ENCODE peak calls at places on chromosomes 13 and 19, in six cellular contexts. One of them, this sample, is unnamed. For H3K9me3, the result is how much of the 10 kb centered on the place peaks cover.

GRCh38 chr13:100533588-100534041 is 55.0 kb downstream of the GGACT start:
- DNase-seq in lower lobe of right lung: peak
- DNase-seq in Peyer's patch: peak
- DNase-seq in OCI-LY7: no peak
- DNase-seq in CD8-positive, alpha-beta memory T cell: no peak
- DNase-seq in neural progenitor cell: no peak
- DNase-seq in this sample: no peak

GRCh38 chr13:79874396-79875360 is 393.7 kb downstream of the NDFIP2 start:
- DNase-seq in lower lobe of right lung: no peak
- DNase-seq in Peyer's patch: no peak
- DNase-seq in OCI-LY7: no peak
- DNase-seq in CD8-positive, alpha-beta memory T cell: no peak
- DNase-seq in neural progenitor cell: no peak
- DNase-seq in this sample: no peak

GRCh38 chr19:19502281-19502680 is 13.1 kb downstream of the TSSK6 start:
- DNase-seq in lower lobe of right lung: no peak
- DNase-seq in Peyer's patch: no peak
- DNase-seq in OCI-LY7: no peak
- DNase-seq in CD8-positive, alpha-beta memory T cell: no peak
- DNase-seq in neural progenitor cell: no peak
- DNase-seq in this sample: no peak

GRCh38 chr13:93769126-93769525 is 542.5 kb downstream of the GPC6 start:
- DNase-seq in lower lobe of right lung: no peak
- DNase-seq in Peyer's patch: no peak
- DNase-seq in OCI-LY7: no peak
- DNase-seq in CD8-positive, alpha-beta memory T cell: no peak
- DNase-seq in neural progenitor cell: no peak
- DNase-seq in this sample: no peak

GRCh38 chr19:44808463-44809371 is at the start of gene BCAM:
- DNase-seq in lower lobe of right lung: peak
- DNase-seq in Peyer's patch: peak
- DNase-seq in OCI-LY7: no peak
- DNase-seq in CD8-positive, alpha-beta memory T cell: no peak
- DNase-seq in neural progenitor cell: peak
- DNase-seq in this sample: no peak

GRCh38 chr13:113013303-113013702 is 44.3 kb downstream of the MCF2L start:
- DNase-seq in lower lobe of right lung: peak
- DNase-seq in Peyer's patch: no peak
- DNase-seq in OCI-LY7: no peak
- DNase-seq in CD8-positive, alpha-beta memory T cell: no peak
- DNase-seq in neural progenitor cell: no peak
- DNase-seq in this sample: no peak

GRCh38 chr19:45297674-45298073 is 25.0 kb downstream of the CKM start:
- DNase-seq in lower lobe of right lung: no peak
- DNase-seq in Peyer's patch: no peak
- DNase-seq in OCI-LY7: no peak
- DNase-seq in CD8-positive, alpha-beta memory T cell: no peak
- DNase-seq in neural progenitor cell: no peak
- DNase-seq in this sample: no peak

GRCh38 chr13:100269837-100270236 is 180.9 kb downstream of the PCCA start:
- DNase-seq in lower lobe of right lung: peak
- DNase-seq in Peyer's patch: no peak
- DNase-seq in OCI-LY7: no peak
- DNase-seq in CD8-positive, alpha-beta memory T cell: no peak
- DNase-seq in neural progenitor cell: no peak
- DNase-seq in this sample: no peak

GRCh38 chr13:38879278-38879677 is 111.4 kb downstream of the STOML3 start:
- DNase-seq in lower lobe of right lung: no peak
- DNase-seq in Peyer's patch: no peak
- DNase-seq in OCI-LY7: no peak
- DNase-seq in CD8-positive, alpha-beta memory T cell: no peak
- DNase-seq in neural progenitor cell: no peak
- DNase-seq in this sample: peak

GRCh38 chr13:48110132-48110868 is 15.4 kb upstream of the MED4 start:
- DNase-seq in lower lobe of right lung: no peak
- DNase-seq in Peyer's patch: no peak
- DNase-seq in OCI-LY7: no peak
- DNase-seq in CD8-positive, alpha-beta memory T cell: no peak
- DNase-seq in neural progenitor cell: no peak
- DNase-seq in this sample: no peak

GRCh38 chr19:17086129-17086528 is 10.6 kb downstream of the MYO9B start:
- DNase-seq in lower lobe of right lung: no peak
- DNase-seq in Peyer's patch: no peak
- DNase-seq in OCI-LY7: no peak
- DNase-seq in CD8-positive, alpha-beta memory T cell: no peak
- DNase-seq in neural progenitor cell: no peak
- DNase-seq in this sample: no peak

GRCh38 chr19:8194528-8195275 is 14.5 kb upstream of the CERS4 start:
- DNase-seq in lower lobe of right lung: peak
- DNase-seq in Peyer's patch: no peak
- DNase-seq in OCI-LY7: peak
- DNase-seq in CD8-positive, alpha-beta memory T cell: peak
- DNase-seq in neural progenitor cell: no peak
- DNase-seq in this sample: peak

GRCh38 chr19:12611361-12611699 is 610 bp downstream of the ZNF791 start:
- DNase-seq in lower lobe of right lung: peak
- DNase-seq in Peyer's patch: peak
- DNase-seq in OCI-LY7: no peak
- DNase-seq in CD8-positive, alpha-beta memory T cell: no peak
- DNase-seq in neural progenitor cell: peak
- DNase-seq in this sample: peak

GRCh38 chr13:21641629-21642028 is 29.2 kb upstream of the FGF9 start:
- DNase-seq in lower lobe of right lung: no peak
- DNase-seq in Peyer's patch: no peak
- DNase-seq in OCI-LY7: no peak
- DNase-seq in CD8-positive, alpha-beta memory T cell: no peak
- DNase-seq in neural progenitor cell: no peak
- DNase-seq in this sample: no peak

GRCh38 chr19:55210120-55210493 is 806 bp upstream of the PTPRH start:
- DNase-seq in lower lobe of right lung: no peak
- DNase-seq in Peyer's patch: no peak
- DNase-seq in OCI-LY7: no peak
- DNase-seq in CD8-positive, alpha-beta memory T cell: no peak
- DNase-seq in neural progenitor cell: no peak
- DNase-seq in this sample: peak

GRCh38 chr13:81872581-81872980 is 1531.7 kb upstream of the SPRY2 start:
- DNase-seq in lower lobe of right lung: no peak
- DNase-seq in Peyer's patch: no peak
- DNase-seq in OCI-LY7: no peak
- DNase-seq in CD8-positive, alpha-beta memory T cell: no peak
- DNase-seq in neural progenitor cell: peak
- DNase-seq in this sample: peak

GRCh38 chr19:31257426-31258130 is 91.7 kb downstream of the TSHZ3 start:
- DNase-seq in lower lobe of right lung: no peak
- DNase-seq in Peyer's patch: no peak
- DNase-seq in OCI-LY7: no peak
- DNase-seq in CD8-positive, alpha-beta memory T cell: no peak
- DNase-seq in neural progenitor cell: no peak
- DNase-seq in this sample: no peak

GRCh38 chr13:114282143-114282685 is 813 bp downstream of the UPF3A start:
- DNase-seq in lower lobe of right lung: peak
- DNase-seq in Peyer's patch: peak
- DNase-seq in OCI-LY7: peak
- DNase-seq in CD8-positive, alpha-beta memory T cell: peak
- DNase-seq in neural progenitor cell: peak
- DNase-seq in this sample: no peak

GRCh38 chr13:113602291-113602970 is 17.9 kb downstream of the TFDP1 start:
- DNase-seq in lower lobe of right lung: peak
- DNase-seq in Peyer's patch: no peak
- DNase-seq in OCI-LY7: no peak
- DNase-seq in CD8-positive, alpha-beta memory T cell: no peak
- DNase-seq in neural progenitor cell: peak
- DNase-seq in this sample: no peak

GRCh38 chr13:100673831-100674362 is 698 bp downstream of the TMTC4 start:
- DNase-seq in lower lobe of right lung: peak
- DNase-seq in Peyer's patch: peak
- DNase-seq in OCI-LY7: peak
- DNase-seq in CD8-positive, alpha-beta memory T cell: peak
- DNase-seq in neural progenitor cell: no peak
- DNase-seq in this sample: peak

GRCh38 chr13:42275506-42275905 is 3.6 kb downstream of the AKAP11 start:
- DNase-seq in lower lobe of right lung: no peak
- DNase-seq in Peyer's patch: no peak
- DNase-seq in OCI-LY7: peak
- DNase-seq in CD8-positive, alpha-beta memory T cell: no peak
- DNase-seq in neural progenitor cell: no peak
- DNase-seq in this sample: no peak

DNA sequence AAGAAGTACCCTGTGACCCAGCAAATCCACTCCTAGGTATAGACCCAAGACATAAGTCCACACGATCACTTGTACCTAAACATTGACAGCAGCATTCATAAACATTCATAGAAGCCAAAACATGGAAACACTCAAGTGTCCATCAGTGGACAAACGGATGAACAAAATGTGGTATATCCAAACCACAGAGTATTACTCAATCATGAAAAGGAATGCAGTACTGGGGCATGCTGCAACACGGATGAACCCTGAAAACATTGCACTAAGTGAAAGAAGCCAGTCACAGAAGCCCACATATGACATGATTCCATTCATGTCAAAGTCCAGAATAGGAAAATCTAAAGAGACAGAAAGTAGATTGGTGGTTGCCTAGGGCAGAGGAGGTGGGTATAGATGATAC is 22.8 kb upstream of the CCNE1 start:
- DNase-seq in lower lobe of right lung: no peak
- DNase-seq in Peyer's patch: no peak
- DNase-seq in OCI-LY7: no peak
- DNase-seq in CD8-positive, alpha-beta memory T cell: no peak
- DNase-seq in neural progenitor cell: no peak
- DNase-seq in this sample: no peak
- H3K9me3 ChIP-seq in lower lobe of right lung: under half
- H3K9me3 ChIP-seq in Peyer's patch: under half
- H3K9me3 ChIP-seq in OCI-LY7: under half
- H3K9me3 ChIP-seq in CD8-positive, alpha-beta memory T cell: under half
- H3K9me3 ChIP-seq in neural progenitor cell: under half
- H3K9me3 ChIP-seq in this sample: under half

DNA sequence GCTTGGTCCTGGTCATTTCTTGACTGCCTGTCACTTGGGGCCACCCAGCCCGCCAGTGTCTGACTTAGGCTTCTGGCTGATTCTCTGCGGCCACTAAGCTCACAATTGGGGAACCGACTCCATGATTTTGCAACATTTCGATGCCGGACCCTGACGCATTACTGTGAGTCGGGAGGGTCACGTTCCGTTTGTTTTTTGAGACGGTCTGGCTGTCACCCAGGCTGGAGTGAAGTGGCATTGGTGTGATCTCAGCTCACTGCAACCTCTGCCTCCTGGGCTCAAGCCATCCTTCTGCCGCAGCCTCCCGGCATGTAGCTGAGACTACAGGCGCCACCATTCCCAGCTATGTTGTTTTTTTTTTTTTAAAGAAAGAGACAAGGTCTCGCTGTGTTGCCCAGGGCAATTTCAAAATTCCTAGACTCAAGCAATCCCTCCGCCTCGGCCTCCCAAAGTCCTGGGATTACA is 3.2 kb upstream of the ADAT3 start:
- DNase-seq in lower lobe of right lung: peak
- DNase-seq in Peyer's patch: no peak
- DNase-seq in OCI-LY7: no peak
- DNase-seq in CD8-positive, alpha-beta memory T cell: no peak
- DNase-seq in neural progenitor cell: no peak
- DNase-seq in this sample: no peak
- H3K27ac ChIP-seq in lower lobe of right lung: peak
- H3K27ac ChIP-seq in Peyer's patch: no peak
- H3K27ac ChIP-seq in OCI-LY7: no peak
- H3K27ac ChIP-seq in CD8-positive, alpha-beta memory T cell: no peak
- H3K27ac ChIP-seq in neural progenitor cell: no peak
- H3K27ac ChIP-seq in this sample: no peak

GRCh38 chr19:10620786-10621185 is 4.6 kb upstream of the SLC44A2 start:
- DNase-seq in lower lobe of right lung: no peak
- DNase-seq in Peyer's patch: no peak
- DNase-seq in OCI-LY7: no peak
- DNase-seq in CD8-positive, alpha-beta memory T cell: no peak
- DNase-seq in neural progenitor cell: no peak
- DNase-seq in this sample: no peak
- H3K4me3 ChIP-seq in lower lobe of right lung: no peak
- H3K4me3 ChIP-seq in Peyer's patch: no peak
- H3K4me3 ChIP-seq in OCI-LY7: no peak
- H3K4me3 ChIP-seq in CD8-positive, alpha-beta memory T cell: no peak
- H3K4me3 ChIP-seq in neural progenitor cell: no peak
- H3K4me3 ChIP-seq in this sample: no peak

GRCh38 chr19:58213075-58213369 is 15.7 kb upstream of the ZNF544 start:
- DNase-seq in lower lobe of right lung: no peak
- DNase-seq in Peyer's patch: no peak
- DNase-seq in OCI-LY7: no peak
- DNase-seq in CD8-positive, alpha-beta memory T cell: no peak
- DNase-seq in neural progenitor cell: no peak
- DNase-seq in this sample: no peak
- H3K9me3 ChIP-seq in lower lobe of right lung: half or more
- H3K9me3 ChIP-seq in Peyer's patch: half or more
- H3K9me3 ChIP-seq in OCI-LY7: under half
- H3K9me3 ChIP-seq in CD8-positive, alpha-beta memory T cell: half or more
- H3K9me3 ChIP-seq in neural progenitor cell: under half
- H3K9me3 ChIP-seq in this sample: under half

DNA sequence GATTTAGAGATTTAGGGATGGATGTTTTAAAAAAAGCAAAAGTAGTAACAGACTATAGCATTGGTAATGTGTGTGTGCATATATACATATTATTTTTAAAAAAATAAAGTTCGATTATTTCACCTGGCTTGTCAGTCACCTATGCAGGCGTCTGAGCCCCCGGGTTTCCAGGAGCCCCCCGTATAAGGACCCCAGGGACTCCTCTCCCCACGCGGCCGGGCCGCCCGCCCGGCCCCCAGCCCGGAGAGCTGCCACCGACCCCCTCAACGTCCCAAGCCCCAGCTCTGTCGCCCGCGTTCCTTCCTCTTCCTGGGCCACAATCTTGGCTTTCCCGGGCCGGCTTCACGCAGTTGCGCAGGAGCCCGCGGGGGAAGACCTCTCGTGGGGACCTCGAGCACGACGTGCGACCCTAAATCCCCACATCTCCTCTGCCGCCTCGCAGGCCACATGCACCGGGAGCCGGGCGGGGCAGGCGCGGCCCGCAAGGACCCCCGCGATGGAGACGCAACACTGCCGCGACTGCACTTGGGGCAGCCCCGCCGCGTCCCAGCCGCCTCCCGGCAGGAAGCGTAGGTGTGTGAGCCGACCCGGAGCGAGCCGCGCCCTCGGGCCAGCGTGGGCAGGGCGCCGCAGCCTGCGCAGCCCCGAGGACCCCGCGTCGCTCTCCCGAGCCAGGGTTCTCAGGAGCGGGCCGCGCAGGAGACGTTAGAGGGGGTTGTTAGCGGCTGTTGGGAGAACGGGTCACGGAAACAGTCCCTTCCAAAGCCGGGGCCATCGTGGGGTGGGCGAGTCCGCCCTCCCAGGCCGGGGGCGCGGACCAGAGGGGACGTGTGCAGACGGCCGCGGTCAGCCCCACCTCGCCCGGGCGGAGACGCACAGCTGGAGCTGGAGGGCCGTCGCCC is 840 bp upstream of the CCNA1 start:
- DNase-seq in lower lobe of right lung: peak
- DNase-seq in Peyer's patch: no peak
- DNase-seq in OCI-LY7: no peak
- DNase-seq in CD8-positive, alpha-beta memory T cell: no peak
- DNase-seq in neural progenitor cell: peak
- DNase-seq in this sample: no peak
- H3K27ac ChIP-seq in lower lobe of right lung: no peak
- H3K27ac ChIP-seq in Peyer's patch: no peak
- H3K27ac ChIP-seq in OCI-LY7: no peak
- H3K27ac ChIP-seq in CD8-positive, alpha-beta memory T cell: no peak
- H3K27ac ChIP-seq in neural progenitor cell: no peak
- H3K27ac ChIP-seq in this sample: no peak

This sample was measured in small intestine.